ENCODE peak calls at places on chromosomes 13 and 19, in five cellular contexts. One of them, this sample, is unnamed.

GRCh38 chr19:9406798-9407352 is 28.5 kb downstream of the ZNF266 start:
- DNase-seq in testis: peak
- DNase-seq in NCI-H1092 treated with DMSO at 0.1 percent for 48 hours: peak
- DNase-seq in SW480: no peak
- DNase-seq in ascending aorta: peak
- DNase-seq in this sample: peak

GRCh38 chr19:5977785-5978605 is at the start of gene RANBP3:
- DNase-seq in testis: peak
- DNase-seq in SW480: peak
- DNase-seq in NCI-H1092 treated with DMSO at 0.1 percent for 48 hours: peak
- DNase-seq in ascending aorta: peak
- DNase-seq in this sample: peak

GRCh38 chr19:6204212-6204611 is 68.7 kb downstream of the ACSBG2 start:
- DNase-seq in testis: no peak
- DNase-seq in ascending aorta: no peak
- DNase-seq in NCI-H1092 treated with DMSO at 0.1 percent for 48 hours: no peak
- DNase-seq in SW480: no peak
- DNase-seq in this sample: no peak

GRCh38 chr13:97030705-97031452 is 36.6 kb upstream of the OXGR1 start:
- DNase-seq in testis: peak
- DNase-seq in SW480: peak
- DNase-seq in NCI-H1092 treated with DMSO at 0.1 percent for 48 hours: peak
- DNase-seq in ascending aorta: no peak
- DNase-seq in this sample: peak

GRCh38 chr19:55053735-55054134 is 9.2 kb downstream of the RDH13 start:
- DNase-seq in SW480: no peak
- DNase-seq in NCI-H1092 treated with DMSO at 0.1 percent for 48 hours: no peak
- DNase-seq in testis: no peak
- DNase-seq in ascending aorta: no peak
- DNase-seq in this sample: no peak

GRCh38 chr13:28392428-28392827 is 102.5 kb downstream of the FLT1 start:
- DNase-seq in NCI-H1092 treated with DMSO at 0.1 percent for 48 hours: no peak
- DNase-seq in SW480: no peak
- DNase-seq in ascending aorta: no peak
- DNase-seq in testis: no peak
- DNase-seq in this sample: no peak

GRCh38 chr13:50255639-50256038 is 240.4 kb downstream of the KCNRG start:
- DNase-seq in testis: no peak
- DNase-seq in NCI-H1092 treated with DMSO at 0.1 percent for 48 hours: no peak
- DNase-seq in ascending aorta: no peak
- DNase-seq in SW480: no peak
- DNase-seq in this sample: no peak

GRCh38 chr19:48158210-48158790 is 11.8 kb downstream of the LIG1 start:
- DNase-seq in ascending aorta: no peak
- DNase-seq in SW480: no peak
- DNase-seq in NCI-H1092 treated with DMSO at 0.1 percent for 48 hours: no peak
- DNase-seq in testis: no peak
- DNase-seq in this sample: no peak

GRCh38 chr13:109647046-109647445 is 139.3 kb downstream of the IRS2 start:
- DNase-seq in NCI-H1092 treated with DMSO at 0.1 percent for 48 hours: no peak
- DNase-seq in ascending aorta: no peak
- DNase-seq in testis: no peak
- DNase-seq in SW480: no peak
- DNase-seq in this sample: no peak

GRCh38 chr19:38650911-38651584 is 3.6 kb downstream of the ACTN4 start:
- DNase-seq in ascending aorta: peak
- DNase-seq in NCI-H1092 treated with DMSO at 0.1 percent for 48 hours: no peak
- DNase-seq in SW480: peak
- DNase-seq in testis: no peak
- DNase-seq in this sample: no peak

GRCh38 chr13:67238277-67238859 is 8.2 kb upstream of the PCDH9 start:
- DNase-seq in testis: no peak
- DNase-seq in NCI-H1092 treated with DMSO at 0.1 percent for 48 hours: peak
- DNase-seq in SW480: peak
- DNase-seq in ascending aorta: no peak
- DNase-seq in this sample: no peak

GRCh38 chr13:33258437-33259193 is 26.9 kb downstream of the STARD13 start:
- DNase-seq in NCI-H1092 treated with DMSO at 0.1 percent for 48 hours: no peak
- DNase-seq in SW480: no peak
- DNase-seq in testis: no peak
- DNase-seq in ascending aorta: no peak
- DNase-seq in this sample: no peak

GRCh38 chr13:37651371-37651770 is 52.8 kb upstream of the POSTN start:
- DNase-seq in NCI-H1092 treated with DMSO at 0.1 percent for 48 hours: no peak
- DNase-seq in SW480: no peak
- DNase-seq in ascending aorta: no peak
- DNase-seq in testis: no peak
- DNase-seq in this sample: no peak

GRCh38 chr13:41811588-41812021 is 149.3 kb downstream of the VWA8 start:
- DNase-seq in testis: no peak
- DNase-seq in ascending aorta: no peak
- DNase-seq in SW480: no peak
- DNase-seq in NCI-H1092 treated with DMSO at 0.1 percent for 48 hours: no peak
- DNase-seq in this sample: no peak

GRCh38 chr13:50573046-50573445 is 270.4 kb downstream of the DLEU7 start:
- DNase-seq in SW480: no peak
- DNase-seq in testis: no peak
- DNase-seq in NCI-H1092 treated with DMSO at 0.1 percent for 48 hours: no peak
- DNase-seq in ascending aorta: no peak
- DNase-seq in this sample: no peak

GRCh38 chr13:114310961-114311360 is 3.3 kb upstream of the CHAMP1 start:
- DNase-seq in testis: no peak
- DNase-seq in NCI-H1092 treated with DMSO at 0.1 percent for 48 hours: no peak
- DNase-seq in SW480: no peak
- DNase-seq in ascending aorta: no peak
- DNase-seq in this sample: no peak

GRCh38 chr19:49873834-49874233 is 3.3 kb downstream of the AKT1S1 start:
- DNase-seq in ascending aorta: no peak
- DNase-seq in SW480: no peak
- DNase-seq in testis: no peak
- DNase-seq in NCI-H1092 treated with DMSO at 0.1 percent for 48 hours: no peak
- DNase-seq in this sample: no peak

GRCh38 chr19:42547927-42548326 is 19.6 kb upstream of the CEACAM1 start:
- DNase-seq in testis: no peak
- DNase-seq in SW480: no peak
- DNase-seq in NCI-H1092 treated with DMSO at 0.1 percent for 48 hours: no peak
- DNase-seq in ascending aorta: no peak
- DNase-seq in this sample: no peak

GRCh38 chr19:43526884-43527859 is at the start of gene ETHE1:
- DNase-seq in NCI-H1092 treated with DMSO at 0.1 percent for 48 hours: peak
- DNase-seq in ascending aorta: peak
- DNase-seq in testis: peak
- DNase-seq in SW480: peak
- DNase-seq in this sample: peak

GRCh38 chr19:47240996-47241918 is 10.3 kb upstream of the BBC3 start:
- DNase-seq in NCI-H1092 treated with DMSO at 0.1 percent for 48 hours: no peak
- DNase-seq in ascending aorta: peak
- DNase-seq in SW480: peak
- DNase-seq in testis: peak
- DNase-seq in this sample: no peak

GRCh38 chr13:81171065-81171647 is 830.2 kb upstream of the SPRY2 start:
- DNase-seq in testis: no peak
- DNase-seq in ascending aorta: no peak
- DNase-seq in SW480: peak
- DNase-seq in NCI-H1092 treated with DMSO at 0.1 percent for 48 hours: peak
- DNase-seq in this sample: no peak